ENCODE peak calls at places on chromosomes 2 and 18, in seven cellular contexts. O is B cell; Z is bronchial epithelial cell; Y is activated CD8-positive, alpha-beta memory T cell treated with anti-CD3 and anti-CD28 coated beads, Interleukin-2, amount 50 U/mL, for 4 hours; V is PC-9; G is K562; L is upper lobe of right lung. I is an unnamed sample.

GRCh38 chr18:79402977-79403722 is 7.4 kb downstream of the NFATC1 start:
- DNase-seq in O (no peak), Z (no peak), Y (no peak), V (peak; percentile 43), G (no peak), L (peak; percentile 75), I (no peak)

GRCh38 chr2:37324536-37324785 is 172 bp downstream of the PRKD3 start:
- DNase-seq in O (no peak), Z (peak; percentile 27), Y (peak; percentile 72), V (no peak), G (peak; percentile 66), L (peak; percentile 92), I (peak; percentile 60)

GRCh38 chr2:64613276-64613675 is 40.4 kb downstream of the SERTAD2 start:
- DNase-seq in O (no peak), Z (no peak), Y (no peak), V (no peak), G (no peak), L (no peak), I (no peak)

GRCh38 chr2:107648781-107649413 is 177.8 kb upstream of the RGPD4 start:
- DNase-seq in O (no peak), Z (no peak), Y (no peak), V (no peak), G (no peak), L (no peak), I (no peak)

GRCh38 chr2:233051241-233052149 is 8.6 kb upstream of the INPP5D start:
- DNase-seq in O (no peak), Z (peak; percentile 75), Y (no peak), V (peak; percentile 83), G (peak; percentile 41), L (peak; percentile 74), I (peak; percentile 24)

GRCh38 chr18:73717570-73717969 is 430.1 kb downstream of the FBXO15 start:
- DNase-seq in O (no peak), Z (peak; percentile 57), Y (no peak), V (no peak), G (no peak), L (no peak), I (no peak)

GRCh38 chr2:48444404-48444803 is 85.5 kb upstream of the STON1 start:
- DNase-seq in O (no peak), Z (no peak), Y (no peak), V (no peak), G (no peak), L (no peak), I (no peak)

GRCh38 chr2:10900216-10901109 is 11.3 kb upstream of the KCNF1 start:
- DNase-seq in O (no peak), Z (peak; percentile 47), Y (no peak), V (no peak), G (peak; percentile 51), L (no peak), I (no peak)

GRCh38 chr2:169933124-169933711 is 106.0 kb downstream of the UBR3 start:
- DNase-seq in O (no peak), Z (peak; percentile 54), Y (no peak), V (no peak), G (peak; percentile 66), L (no peak), I (peak; percentile 15)

GRCh38 chr2:36408198-36408703 is 52.7 kb downstream of the CRIM1 start:
- DNase-seq in O (no peak), Z (no peak), Y (no peak), V (no peak), G (no peak), L (no peak), I (peak; percentile 81)

GRCh38 chr2:241796610-241797138 is 12.3 kb upstream of the NEU4 start:
- DNase-seq in O (no peak), Z (no peak), Y (no peak), V (no peak), G (peak; percentile 4), L (peak; percentile 62), I (no peak)

GRCh38 chr2:20617081-20617575 is 33.8 kb downstream of the HS1BP3 start:
- DNase-seq in O (no peak), Z (no peak), Y (peak; percentile 8), V (no peak), G (peak; percentile 75), L (peak; percentile 82), I (no peak)

GRCh38 chr2:85893428-85894258 is 4.9 kb upstream of the ST3GAL5 start:
- DNase-seq in O (no peak), Z (peak; percentile 96), Y (no peak), V (no peak), G (no peak), L (no peak), I (peak; percentile 64)

GRCh38 chr2:71700880-71701397 is 247.6 kb downstream of the DYSF start:
- DNase-seq in O (no peak), Z (no peak), Y (no peak), V (no peak), G (no peak), L (peak; percentile 49), I (no peak)

GRCh38 chr2:237923507-237924163 is 43.2 kb upstream of the UBE2F start:
- DNase-seq in O (peak; percentile 96), Z (no peak), Y (peak; percentile 83), V (no peak), G (peak; percentile 95), L (peak; percentile 88), I (peak; percentile 32)